ENCODE peak calls at places on chromosome 6, in ten cellular contexts. W, D, I, V, Y, A, C, J, B and Q are unnamed samples.

GRCh38 chr6:106750146-106750900 is 120.9 kb downstream of the QRSL1 start:
- DNase-seq in W (peak), D (no peak), I (no peak), V (no peak), Y (no peak), A (no peak), C (no peak), J (no peak), B (no peak), Q (no peak)

GRCh38 chr6:3612341-3613041 is 139.0 kb downstream of the PXDC1 start:
- DNase-seq in W (no peak), D (no peak), I (peak), V (no peak), Y (peak), A (peak), C (peak), J (peak), B (peak), Q (no peak)

GRCh38 chr6:111377558-111378120 is 105.4 kb downstream of the REV3L start:
- DNase-seq in W (no peak), D (no peak), I (no peak), V (no peak), Y (no peak), A (no peak), C (peak), J (peak), B (peak), Q (no peak)

GRCh38 chr6:31636698-31637596 is 15.5 kb downstream of the BAG6 start:
- DNase-seq in W (no peak), D (no peak), I (no peak), V (no peak), Y (no peak), A (no peak), C (peak), J (no peak), B (no peak), Q (no peak)

GRCh38 chr6:3456395-3456767 is 469 bp downstream of the SLC22A23 start:
- DNase-seq in W (no peak), D (no peak), I (no peak), V (no peak), Y (no peak), A (no peak), C (peak), J (no peak), B (no peak), Q (no peak)

GRCh38 chr6:73032586-73032985 is 192.7 kb downstream of the KHDC1L start:
- DNase-seq in W (no peak), D (no peak), I (no peak), V (no peak), Y (peak), A (no peak), C (peak), J (peak), B (peak), Q (no peak)

GRCh38 chr6:47138046-47138445 is 95.9 kb upstream of the ADGRF1 start:
- DNase-seq in W (no peak), D (no peak), I (no peak), V (no peak), Y (peak), A (no peak), C (peak), J (no peak), B (peak), Q (no peak)

GRCh38 chr6:36343109-36343508 is 6.4 kb upstream of the BNIP5 start:
- DNase-seq in W (no peak), D (no peak), I (no peak), V (no peak), Y (no peak), A (no peak), C (no peak), J (no peak), B (no peak), Q (no peak)

GRCh38 chr6:105993769-105994521 is 92.2 kb upstream of the PRDM1 start:
- DNase-seq in W (peak), D (peak), I (no peak), V (peak), Y (peak), A (peak), C (peak), J (peak), B (peak), Q (peak)

GRCh38 chr6:132788658-132789397 is 9.6 kb downstream of the SLC18B1 start:
- DNase-seq in W (no peak), D (no peak), I (no peak), V (no peak), Y (no peak), A (peak), C (no peak), J (no peak), B (no peak), Q (no peak)

GRCh38 chr6:31580807-31581437 is 1.3 kb downstream of the LTB start:
- DNase-seq in W (peak), D (peak), I (peak), V (peak), Y (peak), A (peak), C (peak), J (peak), B (peak), Q (peak)

GRCh38 chr6:158978752-158979151 is 21.2 kb downstream of the RSPH3 start:
- DNase-seq in W (no peak), D (no peak), I (no peak), V (no peak), Y (peak), A (no peak), C (peak), J (peak), B (peak), Q (no peak)

GRCh38 chr6:150088481-150089154 is 19.7 kb upstream of the ULBP3 start:
- DNase-seq in W (no peak), D (no peak), I (no peak), V (no peak), Y (no peak), A (no peak), C (no peak), J (no peak), B (no peak), Q (no peak)

GRCh38 chr6:133892444-133893323 is 3.8 kb downstream of the TCF21 start:
- DNase-seq in W (no peak), D (no peak), I (no peak), V (no peak), Y (peak), A (peak), C (no peak), J (no peak), B (no peak), Q (no peak)

GRCh38 chr6:3414704-3415453 is 42.0 kb downstream of the SLC22A23 start:
- DNase-seq in W (no peak), D (peak), I (no peak), V (no peak), Y (peak), A (peak), C (no peak), J (no peak), B (no peak), Q (no peak)

GRCh38 chr6:166253277-166254229 is 54.6 kb downstream of the PRR18 start:
- DNase-seq in W (peak), D (peak), I (no peak), V (peak), Y (no peak), A (peak), C (peak), J (no peak), B (no peak), Q (peak)

GRCh38 chr6:108780784-108781183 is 67.4 kb upstream of the ARMC2 start:
- DNase-seq in W (no peak), D (no peak), I (no peak), V (no peak), Y (no peak), A (no peak), C (no peak), J (no peak), B (no peak), Q (no peak)

GRCh38 chr6:108782231-108783041 is 65.8 kb upstream of the ARMC2 start:
- DNase-seq in W (peak), D (peak), I (peak), V (peak), Y (peak), A (peak), C (peak), J (peak), B (peak), Q (peak)

GRCh38 chr6:108778421-108779186 is 69.6 kb upstream of the ARMC2 start:
- DNase-seq in W (no peak), D (no peak), I (no peak), V (no peak), Y (no peak), A (no peak), C (no peak), J (no peak), B (no peak), Q (no peak)

GRCh38 chr6:108779521-108779920 is 68.7 kb upstream of the ARMC2 start:
- DNase-seq in W (no peak), D (no peak), I (no peak), V (no peak), Y (peak), A (no peak), C (peak), J (no peak), B (no peak), Q (no peak)

DNA sequence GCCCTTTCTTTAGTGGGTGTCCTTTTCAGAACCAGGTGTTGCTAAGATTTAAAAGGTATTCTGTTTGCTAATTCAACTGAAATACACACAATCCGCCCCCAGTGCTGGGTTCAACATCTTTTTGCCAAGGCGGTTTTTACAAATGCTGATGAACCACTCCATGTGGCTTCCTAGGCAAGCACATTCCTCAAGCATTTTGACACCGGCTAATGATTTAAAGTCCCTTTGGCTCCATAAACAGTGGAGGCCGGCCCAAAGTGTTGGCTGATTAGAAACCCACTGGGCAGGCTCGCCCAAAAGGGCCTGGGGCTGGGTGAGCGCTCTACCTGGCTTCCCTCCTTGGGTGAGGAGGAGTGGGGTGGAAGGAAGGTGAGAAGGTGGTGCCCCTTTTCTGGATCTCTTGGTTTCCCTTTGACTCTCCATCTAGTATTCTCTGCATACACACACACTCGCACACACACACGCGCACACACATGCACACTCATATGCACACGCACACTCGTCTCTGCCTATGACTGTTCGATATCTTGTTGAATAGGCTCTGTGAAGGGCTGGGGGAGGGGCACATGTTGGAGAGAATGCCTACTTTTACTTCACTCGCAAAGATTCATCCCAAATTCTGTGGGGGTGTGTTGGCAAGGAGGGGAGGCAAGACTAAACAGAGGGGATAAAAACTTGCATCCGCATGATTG is 66.7 kb upstream of the ARMC2 start:
- DNase-seq in W (peak), D (no peak), I (no peak), V (no peak), Y (no peak), A (peak), C (peak), J (no peak), B (peak), Q (peak)
- H3K4me3 ChIP-seq in W (no peak), D (no peak), I (peak), V (peak), Y (peak), A (no peak), C (peak), J (peak), B (peak), Q (peak)

GRCh38 chr6:8436956-8437355 is 1.6 kb upstream of the SLC35B3 start:
- DNase-seq in W (no peak), D (no peak), I (no peak), V (no peak), Y (no peak), A (no peak), C (no peak), J (no peak), B (no peak), Q (no peak)
- H3K4me3 ChIP-seq in W (no peak), D (no peak), I (no peak), V (no peak), Y (no peak), A (no peak), C (no peak), J (no peak), B (no peak), Q (no peak)

GRCh38 chr6:91376686-91377085 is 789.8 kb upstream of the MAP3K7 start:
- DNase-seq in W (peak), D (no peak), I (no peak), V (no peak), Y (no peak), A (no peak), C (no peak), J (no peak), B (no peak), Q (no peak)
- H3K4me3 ChIP-seq in W (no peak), D (no peak), I (no peak), V (no peak), Y (no peak), A (no peak), C (no peak), J (no peak), B (no peak), Q (no peak)

DNA sequence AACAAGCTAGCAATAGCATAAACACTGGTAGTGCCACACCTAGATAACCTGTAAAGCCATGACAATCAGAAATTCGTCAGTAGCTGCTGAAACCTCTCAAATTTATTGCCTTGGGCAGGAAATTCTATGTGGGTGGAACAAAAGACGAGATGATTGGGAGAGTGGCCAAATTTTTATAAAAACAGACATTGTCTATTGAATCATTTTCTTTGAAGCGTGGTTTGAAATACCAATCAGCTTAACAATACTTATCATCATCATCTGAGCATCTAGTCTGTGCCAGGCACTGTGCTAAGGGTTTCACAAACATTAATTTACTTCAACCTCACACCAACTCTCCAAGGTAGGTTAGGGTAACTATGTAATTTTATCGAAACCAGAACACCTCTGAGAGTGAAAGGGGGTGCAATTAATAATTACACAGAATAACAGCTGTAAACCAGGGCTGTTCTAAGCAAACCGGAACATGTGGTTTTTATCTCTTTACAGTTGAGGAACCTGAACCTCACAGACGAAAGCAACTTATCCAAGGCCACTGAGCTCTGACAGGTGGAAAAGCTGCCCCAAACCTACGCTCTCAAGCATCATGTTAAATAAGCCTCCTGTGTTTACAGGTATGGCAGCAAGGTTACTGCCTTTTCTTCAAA is 43.4 kb downstream of the NHSL1 start:
- DNase-seq in W (peak), D (no peak), I (no peak), V (no peak), Y (peak), A (no peak), C (peak), J (peak), B (peak), Q (no peak)
- H3K4me3 ChIP-seq in W (no peak), D (peak), I (no peak), V (no peak), Y (no peak), A (no peak), C (no peak), J (no peak), B (no peak), Q (no peak)